ENCODE peak calls at places on chromosomes 12 and 14, in nine cellular contexts. V is HL-60, R is heart left ventricle, A is psoas muscle, W is fibroblast of pulmonary artery, I is PC-3, H is uterus, C is neural progenitor cell, L is thoracic aorta. J is an unnamed sample.

GRCh38 chr14:99656171-99656570 is 11.2 kb downstream of the HHIPL1 start:
- DNase-seq in V (no peak), R (no peak), A (no peak), W (no peak), I (no peak), H (no peak), C (no peak), L (no peak), J (no peak)

GRCh38 chr12:5088586-5089264 is 45.0 kb downstream of the KCNA5 start:
- DNase-seq in V (no peak), R (peak), A (peak), W (peak), I (peak), H (no peak), C (no peak), L (no peak), J (no peak)

GRCh38 chr14:94583557-94583956 is 2.3 kb downstream of the SERPINA5 start:
- DNase-seq in V (no peak), R (no peak), A (no peak), W (no peak), I (no peak), H (no peak), C (no peak), L (no peak), J (no peak)

GRCh38 chr14:49975799-49976198 is 82.9 kb downstream of the ARF6 start:
- DNase-seq in V (no peak), R (no peak), A (no peak), W (no peak), I (peak), H (no peak), C (no peak), L (no peak), J (no peak)

GRCh38 chr12:1122803-1123202 is 131.8 kb downstream of the ERC1 start:
- DNase-seq in V (peak), R (no peak), A (no peak), W (peak), I (no peak), H (no peak), C (peak), L (no peak), J (no peak)

GRCh38 chr14:23539209-23539866 is 12.2 kb downstream of the ZFHX2 start:
- DNase-seq in V (no peak), R (no peak), A (no peak), W (peak), I (peak), H (no peak), C (peak), L (no peak), J (peak)

GRCh38 chr14:19823765-19824164 is 20.2 kb downstream of the OR4N2 start:
- DNase-seq in V (no peak), R (no peak), A (no peak), W (no peak), I (no peak), H (no peak), C (no peak), L (no peak), J (no peak)

GRCh38 chr12:3355378-3355900 is 135.6 kb upstream of the PRMT8 start:
- DNase-seq in V (no peak), R (no peak), A (no peak), W (no peak), I (no peak), H (no peak), C (no peak), L (no peak), J (no peak)

GRCh38 chr12:99619389-99620158 is 28.0 kb upstream of the GARIN6 start:
- DNase-seq in V (peak), R (no peak), A (no peak), W (peak), I (peak), H (no peak), C (peak), L (no peak), J (no peak)

GRCh38 chr12:126899926-126900792 is 1366.8 kb upstream of the TMEM132C start:
- DNase-seq in V (no peak), R (no peak), A (no peak), W (no peak), I (no peak), H (no peak), C (no peak), L (no peak), J (no peak)

GRCh38 chr12:76422878-76423438 is 74.7 kb upstream of the BBS10 start:
- DNase-seq in V (no peak), R (no peak), A (no peak), W (peak), I (peak), H (no peak), C (no peak), L (no peak), J (no peak)

GRCh38 chr12:123938679-123939480 is 33.8 kb downstream of the CCDC92 start:
- DNase-seq in V (no peak), R (no peak), A (no peak), W (no peak), I (no peak), H (no peak), C (peak), L (no peak), J (no peak)

GRCh38 chr12:108218911-108219310 is 89.8 kb downstream of the WSCD2 start:
- DNase-seq in V (no peak), R (no peak), A (no peak), W (no peak), I (no peak), H (no peak), C (no peak), L (no peak), J (no peak)

GRCh38 chr12:89162704-89163261 is 189.5 kb downstream of the DUSP6 start:
- DNase-seq in V (peak), R (peak), A (peak), W (peak), I (peak), H (peak), C (no peak), L (peak), J (no peak)

GRCh38 chr12:42756841-42757661 is 167.5 kb upstream of the PRICKLE1 start:
- DNase-seq in V (no peak), R (no peak), A (no peak), W (peak), I (peak), H (peak), C (peak), L (no peak), J (no peak)

GRCh38 chr14:89773151-89773550 is 181.4 kb downstream of the EFCAB11 start:
- DNase-seq in V (no peak), R (no peak), A (no peak), W (no peak), I (no peak), H (no peak), C (no peak), L (no peak), J (no peak)

GRCh38 chr14:56844603-56845002 is 34.3 kb upstream of the OTX2 start:
- DNase-seq in V (no peak), R (no peak), A (no peak), W (no peak), I (no peak), H (no peak), C (peak), L (no peak), J (no peak)
- TF ChIP-seq CTCF in V (no peak), R (no peak), A (no peak), W (no peak), I (no peak), H (no peak), C (no peak), L (no peak), J (no peak)

GRCh38 chr12:129900306-129900705 is 3.5 kb downstream of the TMEM132D start:
- DNase-seq in V (no peak), R (no peak), A (no peak), W (no peak), I (no peak), H (no peak), C (no peak), L (no peak), J (no peak)

GRCh38 chr12:129903956-129904769 is at the start of gene TMEM132D:
- DNase-seq in V (no peak), R (no peak), A (no peak), W (no peak), I (no peak), H (no peak), C (peak), L (no peak), J (no peak)

GRCh38 chr12:129903092-129903945 is 506 bp downstream of the TMEM132D start:
- DNase-seq in V (no peak), R (no peak), A (no peak), W (no peak), I (no peak), H (no peak), C (peak), L (no peak), J (no peak)

GRCh38 chr12:129901256-129901655 is 2.6 kb downstream of the TMEM132D start:
- DNase-seq in V (no peak), R (no peak), A (no peak), W (no peak), I (no peak), H (no peak), C (no peak), L (no peak), J (no peak)

GRCh38 chr12:129902371-129903091 is 1.3 kb downstream of the TMEM132D start:
- DNase-seq in V (no peak), R (no peak), A (no peak), W (no peak), I (no peak), H (no peak), C (peak), L (no peak), J (no peak)
- H3K4me3 ChIP-seq in V (no peak), R (no peak), A (no peak), W (no peak), I (no peak), H (no peak), C (peak), L (no peak), J (no peak)

GRCh38 chr14:95649230-95649629 is 37.0 kb upstream of the TCL1B start:
- DNase-seq in V (no peak), R (no peak), A (no peak), W (no peak), I (no peak), H (no peak), C (no peak), L (no peak), J (no peak)
- TF ChIP-seq CTCF in V (no peak), R (no peak), A (no peak), W (no peak), I (no peak), H (no peak), C (no peak), L (no peak), J (no peak)

GRCh38 chr12:13209279-13210021 is 12.9 kb downstream of the EMP1 start:
- DNase-seq in V (no peak), R (no peak), A (no peak), W (peak), I (no peak), H (no peak), C (no peak), L (no peak), J (no peak)

GRCh38 chr12:13205809-13206559 is 9.5 kb downstream of the EMP1 start:
- DNase-seq in V (no peak), R (no peak), A (no peak), W (peak), I (peak), H (no peak), C (no peak), L (no peak), J (no peak)

GRCh38 chr12:13204428-13204827 is 7.9 kb downstream of the EMP1 start:
- DNase-seq in V (no peak), R (no peak), A (no peak), W (no peak), I (no peak), H (no peak), C (peak), L (no peak), J (no peak)

GRCh38 chr12:13208533-13209278 is 12.2 kb downstream of the EMP1 start:
- DNase-seq in V (no peak), R (no peak), A (no peak), W (peak), I (peak), H (no peak), C (peak), L (no peak), J (peak)

DNA sequence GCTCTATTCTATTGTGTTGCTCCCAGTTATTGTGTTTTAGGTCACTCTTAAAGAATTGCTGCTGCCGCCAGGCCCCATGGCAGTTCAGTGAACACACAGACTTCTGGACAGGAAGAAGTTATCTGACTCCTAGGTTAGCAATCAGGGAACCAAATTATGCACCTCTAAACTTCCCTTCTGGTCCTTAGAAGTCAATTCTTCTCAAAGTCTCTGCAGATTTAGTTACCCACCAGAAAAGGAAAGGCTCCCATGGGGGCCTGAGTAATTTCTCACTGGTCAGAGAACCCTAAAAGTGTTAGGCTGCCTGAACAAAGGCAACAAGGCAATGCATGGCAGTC is 10.0 kb downstream of the EMP1 start:
- DNase-seq in V (no peak), R (no peak), A (no peak), W (no peak), I (no peak), H (no peak), C (no peak), L (no peak), J (no peak)
- H3K4me3 ChIP-seq in V (no peak), R (no peak), A (no peak), W (peak), I (no peak), H (no peak), C (no peak), L (no peak), J (no peak)

GRCh38 chr12:48978741-48979601 is 849 bp downstream of the WNT1 start:
- DNase-seq in V (no peak), R (no peak), A (no peak), W (no peak), I (no peak), H (no peak), C (peak), L (no peak), J (no peak)

GRCh38 chr12:48979602-48980388 is 1.7 kb downstream of the WNT1 start:
- DNase-seq in V (no peak), R (no peak), A (peak), W (no peak), I (no peak), H (no peak), C (peak), L (no peak), J (peak)

GRCh38 chr12:48980389-48980952 is 2.3 kb downstream of the WNT1 start:
- DNase-seq in V (no peak), R (no peak), A (no peak), W (no peak), I (peak), H (no peak), C (peak), L (no peak), J (peak)

GRCh38 chr12:48977290-48978281 is 536 bp upstream of the WNT1 start:
- DNase-seq in V (no peak), R (no peak), A (peak), W (peak), I (peak), H (no peak), C (peak), L (no peak), J (peak)

GRCh38 chr12:48978291-48978740 is at the start of gene WNT1:
- DNase-seq in V (no peak), R (no peak), A (no peak), W (no peak), I (no peak), H (no peak), C (peak), L (no peak), J (no peak)
- TF ChIP-seq CTCF in V (no peak), R (no peak), A (peak), W (no peak), I (peak), H (no peak), C (no peak), L (peak), J (no peak)

GRCh38 chr14:104797112-104798044 is 1.8 kb upstream of the AKT1 start:
- DNase-seq in V (no peak), R (peak), A (no peak), W (no peak), I (no peak), H (no peak), C (peak), L (no peak), J (peak)

GRCh38 chr14:104799657-104800599 is 973 bp upstream of the ZBTB42 start:
- DNase-seq in V (no peak), R (peak), A (peak), W (peak), I (peak), H (peak), C (peak), L (peak), J (peak)

GRCh38 chr14:104800600-104801283 is at the start of gene ZBTB42:
- DNase-seq in V (no peak), R (peak), A (peak), W (peak), I (peak), H (peak), C (peak), L (no peak), J (peak)

GRCh38 chr14:104798300-104799238 is 2.3 kb upstream of the ZBTB42 start:
- DNase-seq in V (no peak), R (no peak), A (no peak), W (no peak), I (no peak), H (no peak), C (no peak), L (no peak), J (no peak)

DNA sequence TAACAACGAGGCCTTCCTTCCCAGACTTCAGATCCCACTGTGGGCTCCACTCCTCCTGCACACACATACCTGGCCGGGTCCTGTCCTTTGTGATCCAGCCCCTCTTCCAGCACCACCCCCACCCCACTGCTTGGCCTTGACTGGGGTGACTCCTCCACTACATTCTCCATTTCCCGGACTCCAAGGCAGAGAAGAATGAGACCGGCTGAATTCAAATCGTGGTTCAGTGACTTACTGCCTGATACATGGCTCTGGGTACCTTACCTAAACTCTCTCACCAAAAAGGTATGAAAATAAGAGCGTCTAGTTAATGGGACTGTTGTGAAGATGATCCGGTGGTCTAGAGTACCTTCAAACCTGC is 1.7 kb upstream of the ZBTB42 start:
- DNase-seq in V (no peak), R (no peak), A (no peak), W (no peak), I (peak), H (no peak), C (no peak), L (no peak), J (no peak)
- H3K4me3 ChIP-seq in V (no peak), R (no peak), A (no peak), W (no peak), I (no peak), H (no peak), C (no peak), L (peak), J (no peak)

GRCh38 chr14:63854330-63854729 is 1.5 kb downstream of the SYNE2 start:
- DNase-seq in V (no peak), R (no peak), A (no peak), W (no peak), I (no peak), H (no peak), C (peak), L (no peak), J (no peak)

GRCh38 chr14:63852271-63852816 is 460 bp upstream of the SYNE2 start:
- DNase-seq in V (no peak), R (no peak), A (no peak), W (peak), I (no peak), H (no peak), C (no peak), L (no peak), J (no peak)

GRCh38 chr14:63855272-63855671 is 2.5 kb downstream of the SYNE2 start:
- DNase-seq in V (no peak), R (no peak), A (no peak), W (no peak), I (no peak), H (no peak), C (no peak), L (no peak), J (no peak)

GRCh38 chr14:63853831-63854293 is 1.1 kb downstream of the SYNE2 start:
- DNase-seq in V (no peak), R (peak), A (peak), W (peak), I (peak), H (peak), C (peak), L (no peak), J (peak)

DNA sequence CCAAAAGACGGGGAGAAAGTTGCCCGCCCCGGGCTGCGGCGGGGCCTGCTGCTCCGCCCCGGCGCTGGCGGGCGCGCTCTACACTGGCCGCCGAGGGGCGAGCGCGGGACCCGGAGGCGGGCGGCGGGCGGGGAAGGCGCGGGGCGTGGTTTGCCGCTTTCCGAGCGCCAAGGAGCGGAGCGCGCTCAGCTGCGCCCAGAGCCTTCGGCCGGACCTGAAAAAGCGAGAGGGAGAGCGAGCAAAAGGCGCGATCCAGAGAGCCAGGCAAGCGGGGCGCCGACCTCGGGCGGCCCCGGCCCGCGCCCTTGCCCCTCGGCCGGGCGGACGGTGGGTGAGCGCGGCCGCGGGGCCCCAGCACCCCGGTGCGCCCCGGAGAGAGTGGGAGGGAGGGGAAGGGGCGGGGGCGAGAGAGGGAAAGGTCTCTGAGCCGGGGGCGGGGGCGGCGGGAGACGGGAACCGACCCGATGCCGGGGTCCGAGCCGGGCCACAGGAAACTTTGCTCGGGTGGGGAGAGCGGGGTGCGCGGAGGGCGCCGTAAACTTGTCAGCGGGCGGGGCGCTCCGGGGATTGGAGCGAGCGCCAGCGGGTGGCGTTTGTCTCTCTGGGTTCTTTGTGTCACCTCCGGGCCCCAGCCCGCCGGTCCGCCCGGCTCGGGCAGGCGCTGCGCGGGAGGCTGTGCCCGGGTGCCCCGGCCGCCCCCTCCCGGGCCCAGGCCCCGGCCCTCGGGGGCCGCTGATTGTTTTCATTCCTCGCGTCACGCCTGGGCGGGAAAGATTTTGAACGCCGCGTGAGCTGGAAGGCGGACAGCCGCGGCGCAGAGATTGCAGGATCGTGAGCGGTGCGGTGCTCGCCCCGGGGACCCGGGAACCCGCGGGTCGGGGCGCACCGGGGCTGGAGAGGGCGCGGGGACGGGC is at the start of gene SYNE2:
- DNase-seq in V (no peak), R (peak), A (peak), W (peak), I (peak), H (peak), C (peak), L (peak), J (peak)
- TF ChIP-seq CTCF in V (no peak), R (no peak), A (peak), W (no peak), I (no peak), H (peak), C (peak), L (no peak), J (peak)

DNA sequence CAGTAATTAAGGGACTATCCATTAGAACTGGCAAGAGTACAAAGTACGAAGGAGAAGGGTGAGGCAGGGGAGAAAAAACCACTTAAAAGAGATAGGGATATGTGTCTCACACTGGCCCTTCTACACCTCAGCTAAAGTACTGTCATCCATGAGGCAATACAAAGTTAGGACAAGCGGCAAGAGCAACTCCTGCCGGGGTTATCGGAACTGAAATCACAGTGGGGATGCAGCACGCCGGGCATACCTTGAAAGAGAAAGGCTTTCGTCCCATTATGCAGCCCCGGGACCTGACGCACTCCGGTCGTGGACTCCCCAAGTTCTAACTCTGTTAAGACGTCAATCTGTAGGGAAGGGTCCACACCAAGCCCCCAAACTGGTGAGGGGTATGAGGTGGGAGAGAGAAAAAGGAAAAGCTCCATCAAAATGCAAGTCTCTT is 1.1 kb downstream of the NELL2 start:
- DNase-seq in V (no peak), R (no peak), A (no peak), W (no peak), I (no peak), H (no peak), C (peak), L (no peak), J (no peak)
- H3K4me3 ChIP-seq in V (no peak), R (peak), A (peak), W (no peak), I (peak), H (no peak), C (peak), L (peak), J (no peak)

GRCh38 chr12:119902084-119902509 is 25.0 kb upstream of the CIT start:
- DNase-seq in V (peak), R (no peak), A (peak), W (peak), I (peak), H (no peak), C (peak), L (no peak), J (peak)
- TF ChIP-seq CTCF in V (peak), R (peak), A (peak), W (peak), I (peak), H (no peak), C (peak), L (peak), J (peak)